ENCODE peak calls at places on chromosomes 13 and 19, in eight cellular contexts. K, F, W, A, D, I, U and E are unnamed samples. For H3K4me1 and H3K9me3, the result is how much of the 10 kb centered on the place peaks cover.

GRCh38 chr13:69856331-69856730 is 251.3 kb upstream of the ATXN8OS start:
- DNase-seq in I (no peak), F (no peak), W (peak), D (peak), U (no peak), A (no peak), K (no peak), E (no peak)

GRCh38 chr13:87661471-87661870 is 9.7 kb upstream of the SLITRK5 start:
- DNase-seq in W (peak), U (no peak), K (no peak), D (no peak), I (no peak), A (peak), F (peak), E (no peak)

GRCh38 chr13:103694033-103694432 is 627.8 kb upstream of the SLC10A2 start:
- DNase-seq in A (no peak), U (no peak), K (no peak), I (no peak), F (peak), W (no peak), D (no peak), E (no peak)

GRCh38 chr19:52527954-52528326 is 472 bp downstream of the ZNF808 start:
- DNase-seq in W (no peak), F (peak), I (no peak), A (peak), K (no peak), D (peak), U (peak), E (peak)

GRCh38 chr13:106562301-106562700 is 5.6 kb downstream of the ARGLU1 start:
- DNase-seq in A (no peak), F (no peak), I (no peak), W (no peak), K (no peak), U (no peak), D (no peak), E (no peak)

GRCh38 chr19:10461047-10461949 is 41.0 kb downstream of the PDE4A start:
- DNase-seq in W (peak), K (peak), U (peak), A (peak), I (peak), F (peak), D (peak), E (peak)

GRCh38 chr13:46622918-46623256 is 69.9 kb downstream of the LRCH1 start:
- DNase-seq in D (no peak), I (no peak), K (peak), F (peak), U (no peak), W (peak), A (peak), E (no peak)

GRCh38 chr19:37389234-37389633 is 18.3 kb downstream of the ZNF527 start:
- DNase-seq in U (no peak), D (no peak), I (no peak), A (no peak), W (no peak), F (no peak), K (no peak), E (no peak)

GRCh38 chr13:77674802-77675201 is 22.7 kb upstream of the SLAIN1 start:
- DNase-seq in D (peak), W (no peak), I (no peak), U (no peak), A (no peak), K (no peak), F (peak), E (no peak)

GRCh38 chr13:47004552-47004951 is 107.7 kb upstream of the HTR2A start:
- DNase-seq in U (no peak), K (no peak), F (peak), W (no peak), I (no peak), D (no peak), A (no peak), E (no peak)

GRCh38 chr13:26784704-26785639 is 24.4 kb upstream of the GPR12 start:
- DNase-seq in W (no peak), F (no peak), K (no peak), U (no peak), A (no peak), D (peak), I (no peak), E (no peak)

GRCh38 chr19:17938092-17938845 is 5.5 kb downstream of the CCDC124 start:
- DNase-seq in A (peak), D (peak), K (peak), W (peak), F (peak), I (peak), U (peak), E (peak)

GRCh38 chr19:46753420-46754155 is 7.3 kb upstream of the STRN4 start:
- DNase-seq in W (no peak), I (no peak), K (peak), U (peak), D (peak), A (no peak), F (peak), E (peak)

GRCh38 chr19:51448011-51448744 is 10.1 kb downstream of the SIGLEC8 start:
- DNase-seq in D (no peak), I (no peak), K (no peak), F (no peak), U (no peak), W (no peak), A (no peak), E (no peak)

GRCh38 chr19:36573948-36574726 is 1.0 kb upstream of the ZNF529 start:
- DNase-seq in A (peak), I (no peak), U (no peak), F (no peak), D (no peak), W (peak), K (peak), E (peak)

GRCh38 chr13:90121784-90122183 is 1225.7 kb upstream of the MIR17HG start:
- DNase-seq in D (no peak), U (no peak), A (no peak), I (no peak), K (no peak), F (no peak), W (no peak), E (no peak)

GRCh38 chr13:97125051-97125809 is 96.9 kb upstream of the MBNL2 start:
- DNase-seq in W (peak), A (peak), K (peak), U (no peak), F (peak), I (peak), D (peak), E (peak)

GRCh38 chr13:83048419-83048818 is 833.9 kb downstream of the SLITRK1 start:
- DNase-seq in A (no peak), U (no peak), I (no peak), F (no peak), W (peak), D (no peak), K (no peak), E (no peak)

GRCh38 chr19:13976446-13976845 is 24.1 kb downstream of the DCAF15 start:
- DNase-seq in A (no peak), D (no peak), W (no peak), F (no peak), I (no peak), U (no peak), K (no peak), E (no peak)

GRCh38 chr19:372306-372890 is 27.8 kb upstream of the MIER2 start:
- DNase-seq in D (no peak), W (peak), U (no peak), F (no peak), A (peak), K (no peak), I (no peak), E (no peak)

GRCh38 chr19:49664171-49665070 is 1.2 kb downstream of the IRF3 start:
- DNase-seq in U (peak), K (peak), A (peak), I (peak), W (peak), F (peak), D (peak), E (peak)

GRCh38 chr13:20558982-20559381 is 8.0 kb upstream of the IFT88 start:
- DNase-seq in A (no peak), W (no peak), D (no peak), I (no peak), U (no peak), K (no peak), F (no peak), E (no peak)

GRCh38 chr13:21043898-21044297 is 17.5 kb downstream of the LATS2 start:
- DNase-seq in U (no peak), A (peak), I (no peak), K (no peak), W (peak), D (no peak), F (peak), E (no peak)

GRCh38 chr13:110412132-110412912 is 105.2 kb downstream of the COL4A2 start:
- DNase-seq in F (peak), U (peak), A (peak), D (peak), W (peak), I (peak), K (peak), E (peak)
- H3K4me1 ChIP-seq in F (under half), U (under half), A (half or more), D (under half), W (half or more), I (under half), K (under half), E (under half)

DNA sequence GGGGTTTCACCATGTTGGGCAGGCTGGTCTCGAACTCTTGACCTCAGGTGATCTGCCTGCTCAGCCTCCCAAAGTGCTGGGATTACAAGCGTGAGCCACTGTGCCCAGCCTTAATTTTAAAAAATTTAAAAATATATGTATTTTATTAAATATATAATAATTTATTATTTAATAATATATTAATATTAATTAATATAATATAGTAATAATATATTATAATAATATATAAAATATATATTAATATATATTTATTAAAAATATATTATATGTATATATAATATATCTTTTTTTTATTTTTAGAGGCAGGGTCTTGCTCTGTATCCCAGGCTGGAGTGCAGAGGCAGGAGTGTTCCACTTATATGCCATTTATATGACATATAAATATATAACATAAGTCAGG is 52.9 kb upstream of the ADGRE1 start:
- DNase-seq in D (no peak), A (no peak), I (no peak), F (no peak), K (no peak), W (no peak), U (no peak), E (no peak)
- H3K9me3 ChIP-seq in D (under half), A (under half), I (under half), F (under half), K (under half), W (under half), U (under half), E (under half)

GRCh38 chr19:39263912-39264305 is 4.3 kb upstream of the IFNL2 start:
- DNase-seq in F (no peak), U (no peak), A (no peak), D (peak), K (no peak), I (no peak), W (no peak), E (no peak)

GRCh38 chr19:39261704-39262103 is 6.5 kb upstream of the IFNL2 start:
- DNase-seq in U (no peak), F (no peak), K (no peak), A (no peak), I (no peak), D (no peak), W (no peak), E (no peak)

GRCh38 chr19:39262496-39262895 is 5.7 kb upstream of the IFNL2 start:
- DNase-seq in I (no peak), A (no peak), F (no peak), D (no peak), K (no peak), W (no peak), U (no peak), E (no peak)

GRCh38 chr19:39265321-39265916 is 2.8 kb upstream of the IFNL2 start:
- DNase-seq in K (no peak), F (no peak), U (no peak), I (no peak), A (no peak), D (peak), W (no peak), E (no peak)

GRCh38 chr19:39264306-39265290 is 3.6 kb upstream of the IFNL2 start:
- DNase-seq in F (no peak), U (no peak), D (peak), I (no peak), W (no peak), A (no peak), K (no peak), E (no peak)
- TF ChIP-seq EZH2 in F (peak), U (no peak), D (peak), I (no peak), W (peak), A (peak), K (peak), E (no peak)

GRCh38 chr13:30869491-30869890 is 36.6 kb upstream of the MEDAG start:
- DNase-seq in W (peak), F (no peak), D (no peak), I (no peak), K (no peak), U (no peak), A (peak), E (no peak)
- H3K4me1 ChIP-seq in W (half or more), F (under half), D (under half), I (under half), K (under half), U (under half), A (half or more), E (under half)

DNA sequence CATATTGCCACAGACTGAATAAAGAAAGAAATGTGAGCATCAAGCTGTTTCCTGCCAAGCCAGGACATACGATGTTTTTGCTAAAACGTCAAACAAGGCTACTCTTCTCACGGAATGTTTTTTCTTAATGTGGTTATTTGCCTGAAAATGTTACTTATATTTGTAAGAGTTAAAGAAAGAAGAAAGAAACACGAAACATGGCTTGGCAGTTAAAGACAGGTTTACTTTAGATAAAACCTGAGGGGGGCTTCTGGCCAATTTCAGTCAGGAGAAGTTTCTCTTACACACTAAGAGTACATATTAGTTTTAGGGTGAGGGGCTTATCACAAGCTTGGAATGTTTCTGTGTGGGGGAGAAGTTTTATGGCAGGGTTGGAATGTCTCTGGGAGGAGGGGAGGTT is 4.4 kb upstream of the OR10H4 start:
- DNase-seq in D (no peak), W (no peak), I (no peak), U (no peak), F (no peak), K (no peak), A (no peak), E (no peak)
- H3K9me3 ChIP-seq in D (under half), W (under half), I (under half), U (under half), F (under half), K (under half), A (under half), E (under half)

DNA sequence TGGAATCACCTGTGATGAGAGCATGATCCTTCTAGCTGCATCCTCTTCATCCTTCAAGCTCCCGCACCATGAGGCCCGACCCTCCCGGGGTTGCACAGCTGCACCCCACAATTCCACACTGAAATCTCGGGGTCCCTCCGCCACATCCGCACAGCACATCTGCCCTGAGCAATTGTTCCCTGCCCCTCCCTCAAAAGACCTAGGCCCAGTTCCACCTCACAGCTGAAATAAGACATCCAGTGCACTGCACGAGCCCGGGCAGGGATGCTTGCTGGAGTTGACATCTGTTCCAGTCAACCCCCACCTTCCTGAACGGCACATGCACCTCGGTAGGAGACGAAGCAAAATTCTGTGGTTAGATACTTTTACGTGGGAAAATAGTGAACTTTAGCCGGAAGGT is 14.7 kb upstream of the SOX1 start:
- DNase-seq in A (no peak), I (no peak), D (no peak), W (no peak), F (no peak), K (no peak), U (no peak), E (no peak)
- TF ChIP-seq EZH2 in A (no peak), I (no peak), D (no peak), W (no peak), F (no peak), K (no peak), U (no peak), E (no peak)

GRCh38 chr19:19068659-19069509 is 5.1 kb downstream of the SLC25A42 start:
- DNase-seq in D (no peak), K (no peak), A (no peak), U (no peak), I (no peak), F (no peak), W (no peak), E (no peak)

GRCh38 chr19:19063183-19064097 is at the start of gene SLC25A42:
- DNase-seq in A (peak), U (peak), W (peak), D (peak), I (peak), K (peak), F (peak), E (peak)

GRCh38 chr19:19064811-19065745 is 1.3 kb downstream of the SLC25A42 start:
- DNase-seq in K (no peak), I (no peak), U (peak), D (no peak), A (no peak), F (peak), W (no peak), E (no peak)

GRCh38 chr19:19064098-19064722 is 416 bp downstream of the SLC25A42 start:
- DNase-seq in K (no peak), F (no peak), D (no peak), I (no peak), W (no peak), A (no peak), U (peak), E (no peak)

DNA sequence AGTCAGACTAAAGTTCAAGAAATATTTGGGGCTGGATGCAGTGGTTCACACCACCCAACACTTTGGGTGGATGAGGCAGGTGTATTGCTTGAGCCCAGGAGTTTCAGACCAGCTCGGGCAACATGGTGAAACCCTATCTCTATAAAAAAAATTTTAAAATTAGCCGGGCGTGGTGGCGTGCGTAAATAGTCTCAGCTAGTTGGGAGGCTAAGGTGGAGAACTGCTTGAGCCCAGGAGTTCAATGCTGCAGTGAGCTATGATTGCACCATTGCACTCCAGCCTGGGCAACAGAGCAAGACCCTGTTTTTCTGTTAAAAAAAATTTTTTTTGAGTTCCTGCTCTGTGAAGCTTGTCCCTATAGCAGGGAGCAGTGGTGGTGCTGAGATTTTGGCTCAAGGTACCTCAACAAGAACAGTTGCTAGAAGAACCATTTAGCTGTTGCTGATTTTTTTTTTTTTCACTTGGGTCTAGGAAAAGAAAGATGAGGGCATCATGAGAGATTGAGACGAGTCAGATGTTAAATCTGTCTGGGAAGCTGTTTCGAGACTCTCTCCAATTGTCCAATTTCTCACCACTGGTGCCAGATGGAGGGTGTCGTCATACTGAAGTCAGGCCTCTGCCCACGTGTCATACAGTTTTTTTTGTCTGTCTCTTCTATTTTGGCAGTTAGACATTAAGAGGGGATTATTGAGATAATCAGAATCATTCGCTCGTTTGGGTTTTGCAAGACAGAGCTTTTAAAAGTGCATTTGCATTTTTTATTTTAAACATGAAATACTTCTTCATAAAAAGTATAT is 3.7 kb downstream of the SLC25A42 start:
- DNase-seq in I (no peak), W (no peak), F (peak), D (no peak), U (no peak), A (no peak), K (no peak), E (no peak)
- H3K4me1 ChIP-seq in I (under half), W (under half), F (under half), D (under half), U (under half), A (under half), K (under half), E (under half)

GRCh38 chr19:43847884-43848283 is 20.8 kb downstream of the ZNF283 start:
- DNase-seq in I (no peak), K (no peak), F (no peak), A (no peak), D (peak), W (no peak), U (no peak), E (no peak)
- H3K9me3 ChIP-seq in I (under half), K (half or more), F (half or more), A (under half), D (under half), W (half or more), U (under half), E (half or more)